ENCODE peak calls at places on chromosomes 5 and 9, in seven cellular contexts. One of them, this sample, is unnamed. For H3K9me3, the result is how much of the 10 kb centered on the place peaks cover.

GRCh38 chr5:172411423-172412111 is 42.8 kb downstream of the SH3PXD2B start:
- DNase-seq in CD4-positive, alpha-beta memory T cell: no peak
- DNase-seq in PC-9: no peak
- DNase-seq in psoas muscle: peak
- DNase-seq in upper lobe of right lung: no peak
- DNase-seq in aorta: no peak
- DNase-seq in neuronal stem cell: no peak
- DNase-seq in this sample: no peak

GRCh38 chr9:108150736-108151135 is 661.2 kb upstream of the KLF4 start:
- DNase-seq in CD4-positive, alpha-beta memory T cell: no peak
- DNase-seq in PC-9: no peak
- DNase-seq in psoas muscle: peak
- DNase-seq in upper lobe of right lung: no peak
- DNase-seq in aorta: no peak
- DNase-seq in neuronal stem cell: no peak
- DNase-seq in this sample: no peak

GRCh38 chr9:99222416-99223280 is 566 bp downstream of the SEC61B start:
- DNase-seq in CD4-positive, alpha-beta memory T cell: no peak
- DNase-seq in PC-9: no peak
- DNase-seq in psoas muscle: no peak
- DNase-seq in upper lobe of right lung: no peak
- DNase-seq in aorta: no peak
- DNase-seq in neuronal stem cell: no peak
- DNase-seq in this sample: no peak

GRCh38 chr9:120610975-120611689 is 31.2 kb upstream of the CDK5RAP2 start:
- DNase-seq in CD4-positive, alpha-beta memory T cell: no peak
- DNase-seq in PC-9: no peak
- DNase-seq in psoas muscle: no peak
- DNase-seq in upper lobe of right lung: no peak
- DNase-seq in aorta: no peak
- DNase-seq in neuronal stem cell: no peak
- DNase-seq in this sample: no peak

GRCh38 chr5:56409331-56410190 is 176.4 kb upstream of the ANKRD55 start:
- DNase-seq in CD4-positive, alpha-beta memory T cell: no peak
- DNase-seq in PC-9: peak
- DNase-seq in psoas muscle: no peak
- DNase-seq in upper lobe of right lung: no peak
- DNase-seq in aorta: no peak
- DNase-seq in neuronal stem cell: no peak
- DNase-seq in this sample: no peak

GRCh38 chr5:43389679-43390329 is 22.4 kb downstream of the CCL28 start:
- DNase-seq in CD4-positive, alpha-beta memory T cell: peak
- DNase-seq in PC-9: peak
- DNase-seq in psoas muscle: no peak
- DNase-seq in upper lobe of right lung: no peak
- DNase-seq in aorta: no peak
- DNase-seq in neuronal stem cell: peak
- DNase-seq in this sample: peak

GRCh38 chr5:134551891-134552290 is 26.4 kb downstream of the JADE2 start:
- DNase-seq in CD4-positive, alpha-beta memory T cell: no peak
- DNase-seq in PC-9: no peak
- DNase-seq in psoas muscle: no peak
- DNase-seq in upper lobe of right lung: no peak
- DNase-seq in aorta: no peak
- DNase-seq in neuronal stem cell: no peak
- DNase-seq in this sample: no peak

GRCh38 chr9:121450241-121450640 is 49.4 kb downstream of the GGTA1 start:
- DNase-seq in CD4-positive, alpha-beta memory T cell: no peak
- DNase-seq in PC-9: no peak
- DNase-seq in psoas muscle: no peak
- DNase-seq in upper lobe of right lung: no peak
- DNase-seq in aorta: no peak
- DNase-seq in neuronal stem cell: no peak
- DNase-seq in this sample: no peak

GRCh38 chr9:134411451-134412297 is 85.4 kb downstream of the RXRA start:
- DNase-seq in CD4-positive, alpha-beta memory T cell: no peak
- DNase-seq in PC-9: no peak
- DNase-seq in psoas muscle: peak
- DNase-seq in upper lobe of right lung: no peak
- DNase-seq in aorta: no peak
- DNase-seq in neuronal stem cell: no peak
- DNase-seq in this sample: no peak

GRCh38 chr9:81234924-81235610 is 454.3 kb downstream of the TLE1 start:
- DNase-seq in CD4-positive, alpha-beta memory T cell: no peak
- DNase-seq in PC-9: no peak
- DNase-seq in psoas muscle: no peak
- DNase-seq in upper lobe of right lung: no peak
- DNase-seq in aorta: no peak
- DNase-seq in neuronal stem cell: no peak
- DNase-seq in this sample: no peak

GRCh38 chr5:113068559-113068958 is 92.0 kb downstream of the DCP2 start:
- DNase-seq in CD4-positive, alpha-beta memory T cell: no peak
- DNase-seq in PC-9: no peak
- DNase-seq in psoas muscle: no peak
- DNase-seq in upper lobe of right lung: no peak
- DNase-seq in aorta: no peak
- DNase-seq in neuronal stem cell: no peak
- DNase-seq in this sample: no peak

GRCh38 chr5:94725142-94725541 is 106.7 kb downstream of the SLF1 start:
- DNase-seq in CD4-positive, alpha-beta memory T cell: no peak
- DNase-seq in PC-9: no peak
- DNase-seq in psoas muscle: no peak
- DNase-seq in upper lobe of right lung: no peak
- DNase-seq in aorta: no peak
- DNase-seq in neuronal stem cell: no peak
- DNase-seq in this sample: no peak

GRCh38 chr5:178453224-178453623 is 137.0 kb downstream of the COL23A1 start:
- DNase-seq in CD4-positive, alpha-beta memory T cell: no peak
- DNase-seq in PC-9: no peak
- DNase-seq in psoas muscle: no peak
- DNase-seq in upper lobe of right lung: peak
- DNase-seq in aorta: peak
- DNase-seq in neuronal stem cell: no peak
- DNase-seq in this sample: no peak

GRCh38 chr9:84945878-84946538 is 276.5 kb downstream of the NTRK2 start:
- DNase-seq in CD4-positive, alpha-beta memory T cell: no peak
- DNase-seq in PC-9: no peak
- DNase-seq in psoas muscle: no peak
- DNase-seq in upper lobe of right lung: no peak
- DNase-seq in aorta: no peak
- DNase-seq in neuronal stem cell: no peak
- DNase-seq in this sample: no peak

GRCh38 chr5:148972958-148973357 is 89.9 kb downstream of the SH3TC2 start:
- DNase-seq in CD4-positive, alpha-beta memory T cell: no peak
- DNase-seq in PC-9: peak
- DNase-seq in psoas muscle: peak
- DNase-seq in upper lobe of right lung: no peak
- DNase-seq in aorta: peak
- DNase-seq in neuronal stem cell: no peak
- DNase-seq in this sample: no peak

GRCh38 chr5:134594797-134595457 is 37.7 kb downstream of the SAR1B start:
- DNase-seq in CD4-positive, alpha-beta memory T cell: no peak
- DNase-seq in PC-9: no peak
- DNase-seq in psoas muscle: no peak
- DNase-seq in upper lobe of right lung: no peak
- DNase-seq in aorta: no peak
- DNase-seq in neuronal stem cell: no peak
- DNase-seq in this sample: no peak

GRCh38 chr5:78628260-78629024 is 20.1 kb downstream of the LHFPL2 start:
- DNase-seq in CD4-positive, alpha-beta memory T cell: no peak
- DNase-seq in PC-9: no peak
- DNase-seq in psoas muscle: no peak
- DNase-seq in upper lobe of right lung: no peak
- DNase-seq in aorta: no peak
- DNase-seq in neuronal stem cell: no peak
- DNase-seq in this sample: no peak

GRCh38 chr5:9188131-9188530 is 357.7 kb downstream of the SEMA5A start:
- DNase-seq in CD4-positive, alpha-beta memory T cell: no peak
- DNase-seq in PC-9: peak
- DNase-seq in psoas muscle: no peak
- DNase-seq in upper lobe of right lung: no peak
- DNase-seq in aorta: no peak
- DNase-seq in neuronal stem cell: no peak
- DNase-seq in this sample: no peak

GRCh38 chr5:73103885-73104284 is 16.5 kb upstream of the TMEM171 start:
- DNase-seq in CD4-positive, alpha-beta memory T cell: no peak
- DNase-seq in PC-9: no peak
- DNase-seq in psoas muscle: no peak
- DNase-seq in upper lobe of right lung: no peak
- DNase-seq in aorta: no peak
- DNase-seq in neuronal stem cell: no peak
- DNase-seq in this sample: no peak

GRCh38 chr5:154461531-154461930 is 15.7 kb downstream of the SAP30L start:
- DNase-seq in CD4-positive, alpha-beta memory T cell: no peak
- DNase-seq in PC-9: no peak
- DNase-seq in psoas muscle: no peak
- DNase-seq in upper lobe of right lung: no peak
- DNase-seq in aorta: no peak
- DNase-seq in neuronal stem cell: no peak
- DNase-seq in this sample: no peak

DNA sequence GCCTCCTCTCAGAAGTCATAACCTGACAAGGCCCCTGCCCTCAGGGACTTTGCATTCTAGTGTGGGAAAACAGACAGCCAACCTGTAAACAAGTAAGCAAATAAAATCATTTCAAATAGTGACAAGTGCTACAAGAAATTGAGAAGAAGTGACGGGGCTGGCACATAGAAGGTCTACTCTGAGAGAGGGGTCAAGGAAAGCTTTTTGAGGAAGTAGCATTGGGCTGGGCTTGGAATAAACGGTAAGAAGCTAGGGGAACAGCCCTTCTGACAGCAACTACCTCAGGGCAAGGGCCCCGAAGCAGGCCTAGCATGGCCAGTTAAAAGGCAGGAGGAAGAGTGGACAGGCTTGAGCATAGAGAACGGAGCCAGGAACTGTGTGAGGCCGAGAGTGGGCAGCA is 4.8 kb upstream of the SLC2A8 start:
- DNase-seq in CD4-positive, alpha-beta memory T cell: no peak
- DNase-seq in PC-9: no peak
- DNase-seq in psoas muscle: no peak
- DNase-seq in upper lobe of right lung: no peak
- DNase-seq in aorta: no peak
- DNase-seq in neuronal stem cell: no peak
- DNase-seq in this sample: no peak
- H3K9me3 ChIP-seq in CD4-positive, alpha-beta memory T cell: under half
- H3K9me3 ChIP-seq in PC-9: under half
- H3K9me3 ChIP-seq in psoas muscle: under half
- H3K9me3 ChIP-seq in upper lobe of right lung: under half
- H3K9me3 ChIP-seq in aorta: under half
- H3K9me3 ChIP-seq in neuronal stem cell: under half
- H3K9me3 ChIP-seq in this sample: under half

DNA sequence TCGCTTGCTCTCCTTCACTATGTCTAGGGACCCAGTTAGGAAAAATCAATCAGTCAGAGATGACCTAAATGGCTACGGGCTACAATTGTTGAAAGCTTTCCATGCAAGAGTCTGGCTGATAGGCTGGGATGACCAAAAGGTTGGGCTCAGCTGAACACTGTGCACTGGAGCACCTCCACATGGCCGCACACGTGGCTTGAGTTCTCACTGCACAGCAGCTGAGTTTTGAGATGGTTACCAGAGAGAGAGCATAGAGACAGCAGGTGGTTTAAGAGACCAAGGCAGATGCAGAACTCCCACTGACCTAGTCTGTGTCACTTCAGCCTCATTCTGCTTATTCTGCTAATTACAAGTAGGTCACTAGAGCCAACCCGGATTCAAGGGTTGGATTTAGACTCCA is 2354.8 kb upstream of the C9orf72 start:
- DNase-seq in CD4-positive, alpha-beta memory T cell: no peak
- DNase-seq in PC-9: no peak
- DNase-seq in psoas muscle: no peak
- DNase-seq in upper lobe of right lung: no peak
- DNase-seq in aorta: no peak
- DNase-seq in neuronal stem cell: no peak
- DNase-seq in this sample: no peak
- H3K4me3 ChIP-seq in CD4-positive, alpha-beta memory T cell: no peak
- H3K4me3 ChIP-seq in PC-9: no peak
- H3K4me3 ChIP-seq in psoas muscle: no peak
- H3K4me3 ChIP-seq in upper lobe of right lung: no peak
- H3K4me3 ChIP-seq in aorta: no peak
- H3K4me3 ChIP-seq in neuronal stem cell: no peak
- H3K4me3 ChIP-seq in this sample: no peak

GRCh38 chr5:10441083-10441991 is at the start of gene ROPN1L:
- DNase-seq in CD4-positive, alpha-beta memory T cell: peak
- DNase-seq in PC-9: peak
- DNase-seq in psoas muscle: peak
- DNase-seq in upper lobe of right lung: peak
- DNase-seq in aorta: peak
- DNase-seq in neuronal stem cell: peak
- DNase-seq in this sample: peak
- H3K27ac ChIP-seq in CD4-positive, alpha-beta memory T cell: peak
- H3K27ac ChIP-seq in PC-9: no peak
- H3K27ac ChIP-seq in psoas muscle: peak
- H3K27ac ChIP-seq in upper lobe of right lung: peak
- H3K27ac ChIP-seq in aorta: peak
- H3K27ac ChIP-seq in neuronal stem cell: peak
- H3K27ac ChIP-seq in this sample: peak

GRCh38 chr5:40578501-40579451 is 100.9 kb upstream of the PTGER4 start:
- DNase-seq in CD4-positive, alpha-beta memory T cell: no peak
- DNase-seq in PC-9: peak
- DNase-seq in psoas muscle: no peak
- DNase-seq in upper lobe of right lung: no peak
- DNase-seq in aorta: no peak
- DNase-seq in neuronal stem cell: no peak
- DNase-seq in this sample: peak
- H3K9me3 ChIP-seq in CD4-positive, alpha-beta memory T cell: under half
- H3K9me3 ChIP-seq in PC-9: under half
- H3K9me3 ChIP-seq in psoas muscle: under half
- H3K9me3 ChIP-seq in upper lobe of right lung: under half
- H3K9me3 ChIP-seq in aorta: under half
- H3K9me3 ChIP-seq in neuronal stem cell: under half
- H3K9me3 ChIP-seq in this sample: under half